ENCODE peak calls at places on chromosomes 11 and 22, in seven cellular contexts. J is kidney, P is sigmoid colon, I is body of pancreas, X is prostate gland, F is fibroblast of lung, T is MM.1S. S is an unnamed sample. For H3K4me1 and H3K9me3, the result is how much of the 10 kb centered on the place peaks cover.

GRCh38 chr22:39999144-39999757 is 4.5 kb downstream of the FAM83F start:
- DNase-seq in J (peak), X (no peak), I (no peak), F (peak), P (no peak), T (no peak), S (no peak)

GRCh38 chr11:94694309-94695060 is 73.7 kb upstream of the AMOTL1 start:
- DNase-seq in T (peak), J (no peak), F (no peak), I (no peak), X (no peak), P (no peak), S (no peak)

GRCh38 chr11:10379022-10379421 is 74.1 kb downstream of the ADM start:
- DNase-seq in T (peak), I (no peak), F (peak), P (no peak), X (no peak), J (no peak), S (no peak)

GRCh38 chr22:36822581-36822980 is 5.7 kb upstream of the PVALB start:
- DNase-seq in J (no peak), I (no peak), F (no peak), T (no peak), P (no peak), X (no peak), S (no peak)

GRCh38 chr22:43273902-43274484 is 69.2 kb downstream of the SCUBE1 start:
- DNase-seq in I (peak), J (no peak), P (no peak), F (peak), X (peak), T (peak), S (peak)

GRCh38 chr11:103987631-103988594 is 48.5 kb upstream of the DDI1 start:
- DNase-seq in T (no peak), J (no peak), P (no peak), X (no peak), F (peak), I (no peak), S (no peak)

GRCh38 chr11:3949132-3949531 is 93.7 kb downstream of the STIM1 start:
- DNase-seq in P (no peak), X (no peak), T (peak), I (no peak), F (no peak), J (no peak), S (no peak)

GRCh38 chr11:125261471-125262087 is 97.0 kb downstream of the PKNOX2 start:
- DNase-seq in T (no peak), F (peak), J (no peak), P (no peak), I (no peak), X (no peak), S (no peak)

GRCh38 chr11:103682318-103683184 is 353.9 kb upstream of the DDI1 start:
- DNase-seq in F (peak), J (no peak), T (peak), P (peak), X (peak), I (peak), S (peak)

GRCh38 chr11:62108017-62108750 is 15.6 kb upstream of the INCENP start:
- DNase-seq in P (no peak), J (no peak), F (peak), I (peak), X (peak), T (peak), S (peak)

GRCh38 chr22:26681395-26681821 is 24.0 kb downstream of the MIAT start:
- DNase-seq in P (no peak), I (no peak), F (peak), T (no peak), X (no peak), J (no peak), S (no peak)

GRCh38 chr11:96390403-96390830 is 604 bp downstream of the JRKL start:
- DNase-seq in X (no peak), J (no peak), P (no peak), I (no peak), F (peak), T (no peak), S (no peak)

GRCh38 chr11:96391698-96392307 is 2.0 kb downstream of the JRKL start:
- DNase-seq in T (no peak), I (no peak), P (no peak), X (no peak), J (no peak), F (no peak), S (no peak)

GRCh38 chr11:96393753-96394348 is 4.0 kb downstream of the JRKL start:
- DNase-seq in X (no peak), J (no peak), T (peak), F (peak), I (no peak), P (no peak), S (no peak)

GRCh38 chr11:96388891-96389603 is 665 bp downstream of the CCDC82 start:
- DNase-seq in X (no peak), T (peak), P (no peak), J (no peak), F (no peak), I (no peak), S (no peak)

DNA sequence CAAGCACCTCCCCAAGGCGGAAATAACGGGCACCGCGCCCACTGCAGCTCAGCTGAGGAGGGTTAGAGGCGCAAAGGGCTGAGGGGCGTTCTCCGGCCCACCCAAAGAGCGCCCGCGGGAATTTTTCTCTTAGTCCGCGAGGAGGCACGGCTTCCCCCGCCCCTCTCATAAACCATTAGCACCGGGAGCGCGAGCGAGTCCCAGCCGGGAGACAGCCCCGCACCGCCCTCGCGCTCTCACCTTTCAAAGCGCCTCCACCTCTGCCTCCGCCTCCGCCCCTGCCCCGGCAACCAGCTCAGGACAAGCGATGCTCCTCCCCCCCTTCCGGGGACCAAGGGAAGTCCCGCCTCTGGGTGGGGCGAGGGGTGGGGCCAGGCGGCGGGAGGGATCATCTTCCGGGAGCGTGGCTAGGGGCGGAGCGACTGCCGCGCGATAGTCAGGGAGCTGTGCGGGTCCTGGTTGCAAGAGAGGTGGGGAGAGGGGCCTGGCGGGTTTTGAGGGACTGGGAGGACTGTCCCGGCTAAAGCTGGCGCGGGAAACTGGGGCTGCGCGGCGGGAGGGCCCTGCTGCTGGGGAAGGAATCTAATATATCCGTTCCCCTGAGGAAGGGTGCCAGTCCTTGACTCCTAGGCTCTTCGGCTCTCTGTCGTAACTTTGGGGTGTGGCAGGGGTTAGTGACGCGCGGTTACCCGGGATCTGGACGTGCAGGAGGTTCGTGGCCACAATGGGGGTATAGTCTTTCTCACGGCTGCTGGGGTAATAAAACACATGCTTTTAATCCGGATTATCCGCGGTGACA is at the start of the genes CCDC82 and JRKL:
- DNase-seq in T (peak), X (peak), F (peak), J (peak), I (peak), P (peak), S (peak)
- TF ChIP-seq CTCF in T (no peak), X (peak), F (no peak), J (no peak), I (no peak), P (no peak), S (no peak)

DNA sequence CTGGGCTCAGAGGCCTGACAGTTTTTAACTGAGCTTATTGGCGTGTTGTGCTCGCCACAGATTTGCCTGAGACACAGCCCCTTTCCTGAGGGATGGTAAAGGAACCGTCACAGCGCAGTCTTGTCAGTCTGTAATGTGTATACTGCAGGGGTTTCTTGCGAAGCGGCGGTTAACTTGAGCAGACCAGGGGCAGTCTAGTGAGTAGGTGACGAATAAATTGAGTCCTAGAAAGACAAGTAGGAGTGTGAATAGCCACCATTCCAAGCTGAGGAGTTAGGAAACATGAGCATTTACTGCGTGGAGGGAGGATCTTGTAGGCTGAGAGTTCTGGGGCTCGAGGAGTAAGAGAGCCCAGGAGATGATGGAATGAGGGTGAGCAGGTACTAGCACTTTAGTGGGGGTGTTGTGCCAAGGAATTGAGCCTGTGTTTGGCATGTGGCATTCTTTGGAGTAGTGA is 1.4 kb downstream of the MED15 start:
- DNase-seq in I (no peak), P (no peak), T (no peak), X (no peak), F (no peak), J (peak), S (no peak)
- H3K4me1 ChIP-seq in I (under half), P (under half), T (under half), X (under half), F (under half), J (under half), S (under half)

GRCh38 chr22:22454997-22455396 is 53.5 kb downstream of the ZNF280B start:
- DNase-seq in T (no peak), X (no peak), J (no peak), P (no peak), I (no peak), F (no peak), S (no peak)
- H3K9me3 ChIP-seq in T (under half), X (under half), J (under half), P (under half), I (under half), F (under half), S (under half)

GRCh38 chr22:27792452-27793165 is 8.9 kb downstream of the MN1 start:
- DNase-seq in I (no peak), X (no peak), T (no peak), F (no peak), J (peak), P (no peak), S (no peak)

GRCh38 chr22:27796118-27796517 is 5.4 kb downstream of the MN1 start:
- DNase-seq in J (peak), X (no peak), I (no peak), P (no peak), F (no peak), T (no peak), S (no peak)

GRCh38 chr22:27795053-27795452 is 6.5 kb downstream of the MN1 start:
- DNase-seq in P (no peak), F (no peak), X (no peak), T (no peak), J (peak), I (no peak), S (no peak)

GRCh38 chr22:27791494-27792241 is 9.9 kb downstream of the MN1 start:
- DNase-seq in F (no peak), P (no peak), T (no peak), X (no peak), I (no peak), J (no peak), S (no peak)

GRCh38 chr22:27794244-27794643 is 7.3 kb downstream of the MN1 start:
- DNase-seq in P (no peak), T (no peak), I (no peak), X (no peak), J (peak), F (no peak), S (no peak)
- TF ChIP-seq CTCF in P (no peak), T (no peak), I (no peak), X (no peak), J (no peak), F (no peak), S (no peak)

GRCh38 chr11:96218901-96219300 is 124.1 kb downstream of the MAML2 start:
- DNase-seq in T (no peak), F (no peak), I (no peak), J (no peak), P (no peak), X (no peak), S (peak)

GRCh38 chr11:96221244-96222070 is 121.5 kb downstream of the MAML2 start:
- DNase-seq in J (no peak), X (no peak), T (no peak), P (no peak), F (no peak), I (no peak), S (no peak)

GRCh38 chr11:96218013-96218412 is 125.0 kb downstream of the MAML2 start:
- DNase-seq in I (no peak), T (no peak), J (no peak), X (no peak), F (peak), P (no peak), S (no peak)

GRCh38 chr11:96222102-96222501 is 120.9 kb downstream of the MAML2 start:
- DNase-seq in F (no peak), P (no peak), I (no peak), J (no peak), X (no peak), T (no peak), S (no peak)

GRCh38 chr11:96219981-96220623 is 122.9 kb downstream of the MAML2 start:
- DNase-seq in F (peak), I (no peak), T (no peak), X (no peak), J (no peak), P (no peak), S (no peak)
- H3K4me1 ChIP-seq in F (under half), I (under half), T (under half), X (under half), J (under half), P (under half), S (under half)

GRCh38 chr22:48104786-48105185 is 1342.3 kb downstream of the TBC1D22A start:
- DNase-seq in F (no peak), T (no peak), P (no peak), I (no peak), J (no peak), X (no peak), S (no peak)
- H3K9me3 ChIP-seq in F (under half), T (under half), P (under half), I (under half), J (under half), X (under half), S (under half)

S was measured in BE2C.